ENCODE peak calls at places on chromosomes 1 and 21, in four cellular contexts. K is left ventricle myocardium inferior, S is cardiac muscle cell, J is A549. D is an unnamed sample.

GRCh38 chr1:236253918-236254637 is 27.7 kb downstream of the ERO1B start:
- DNase-seq in K (no peak), S (no peak), J (no peak), D (no peak)

GRCh38 chr1:35886606-35887431 is 3.8 kb downstream of the AGO1 start:
- DNase-seq in K (no peak), S (peak), J (no peak), D (no peak)

GRCh38 chr1:156591432-156592157 is at the start of gene NAXE:
- DNase-seq in K (peak), S (peak), J (peak), D (peak)

GRCh38 chr1:230313453-230314141 is 112.5 kb downstream of the PGBD5 start:
- DNase-seq in K (no peak), S (no peak), J (no peak), D (no peak)

GRCh38 chr1:108075055-108075454 is 110.1 kb upstream of the VAV3 start:
- DNase-seq in K (no peak), S (no peak), J (no peak), D (no peak)

GRCh38 chr21:27036736-27037301 is 69.9 kb upstream of the ADAMTS5 start:
- DNase-seq in K (no peak), S (no peak), J (no peak), D (no peak)

GRCh38 chr1:225813250-225813964 is 3.5 kb downstream of the EPHX1 start:
- DNase-seq in K (peak), S (peak), J (peak), D (no peak)

GRCh38 chr1:30383131-30383793 is 340.1 kb downstream of the MATN1 start:
- DNase-seq in K (no peak), S (peak), J (no peak), D (peak)

GRCh38 chr1:65509912-65510680 is 89.6 kb downstream of the LEPR start:
- DNase-seq in K (no peak), S (peak), J (no peak), D (peak)

GRCh38 chr1:173341307-173341706 is 134.2 kb upstream of the TNFSF4 start:
- DNase-seq in K (no peak), S (peak), J (no peak), D (peak)

GRCh38 chr21:43305811-43306311 is 121.1 kb downstream of the SIK1 start:
- DNase-seq in K (peak), S (no peak), J (no peak), D (no peak)

GRCh38 chr1:10152709-10153284 is 57.6 kb upstream of the KIF1B start:
- DNase-seq in K (no peak), S (peak), J (peak), D (peak)

GRCh38 chr1:70714149-70714548 is 303.1 kb downstream of the CTH start:
- DNase-seq in K (no peak), S (no peak), J (no peak), D (no peak)

GRCh38 chr21:36479415-36480402 is at the start of gene CLDN14:
- DNase-seq in K (peak), S (no peak), J (no peak), D (no peak)

GRCh38 chr1:93988634-93989350 is 79.6 kb upstream of the GCLM start:
- DNase-seq in K (no peak), S (peak), J (no peak), D (peak)

GRCh38 chr1:41901551-41901950 is 17.2 kb downstream of the HIVEP3 start:
- DNase-seq in K (no peak), S (no peak), J (no peak), D (no peak)

GRCh38 chr1:151003175-151003574 is 3.5 kb downstream of the MINDY1 start:
- DNase-seq in K (no peak), S (no peak), J (no peak), D (no peak)
- H3K4me3 ChIP-seq in K (peak), S (no peak), J (no peak), D (no peak)

DNA sequence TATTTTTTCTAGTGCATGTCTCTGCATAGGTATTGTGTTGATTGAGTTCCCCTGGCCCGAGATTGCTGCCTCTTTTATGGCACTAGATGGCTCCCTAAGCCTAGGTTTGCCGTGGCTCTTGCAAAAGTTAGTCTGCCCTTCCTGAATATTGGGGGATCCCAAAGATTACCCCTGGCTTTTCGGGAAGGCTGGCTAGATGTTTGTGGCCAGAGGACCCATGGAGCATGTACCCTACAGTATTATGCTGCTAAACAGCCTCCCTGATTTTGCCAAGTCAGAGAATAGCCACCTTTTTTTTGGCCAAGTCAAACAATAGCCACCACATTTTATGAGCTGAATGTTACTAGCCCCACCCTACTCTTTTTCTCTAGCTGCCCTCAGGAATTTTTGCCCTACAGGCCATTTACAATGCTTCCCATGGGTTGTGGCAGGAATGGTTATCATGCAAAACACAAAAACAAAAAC is 343.2 kb downstream of the OLFM3 start:
- DNase-seq in K (no peak), S (peak), J (no peak), D (peak)
- TF ChIP-seq CTCF in K (peak), S (peak), J (no peak), D (peak)

GRCh38 chr1:1020415-1021009 is 592 bp downstream of the AGRN start:
- DNase-seq in K (no peak), S (no peak), J (no peak), D (no peak)

GRCh38 chr1:1021010-1021845 is 1.3 kb downstream of the AGRN start:
- DNase-seq in K (peak), S (peak), J (no peak), D (peak)

GRCh38 chr1:1021860-1022259 is 1.9 kb downstream of the AGRN start:
- DNase-seq in K (no peak), S (no peak), J (no peak), D (no peak)

GRCh38 chr1:1019122-1019999 is 559 bp upstream of the AGRN start:
- DNase-seq in K (peak), S (peak), J (no peak), D (peak)

DNA sequence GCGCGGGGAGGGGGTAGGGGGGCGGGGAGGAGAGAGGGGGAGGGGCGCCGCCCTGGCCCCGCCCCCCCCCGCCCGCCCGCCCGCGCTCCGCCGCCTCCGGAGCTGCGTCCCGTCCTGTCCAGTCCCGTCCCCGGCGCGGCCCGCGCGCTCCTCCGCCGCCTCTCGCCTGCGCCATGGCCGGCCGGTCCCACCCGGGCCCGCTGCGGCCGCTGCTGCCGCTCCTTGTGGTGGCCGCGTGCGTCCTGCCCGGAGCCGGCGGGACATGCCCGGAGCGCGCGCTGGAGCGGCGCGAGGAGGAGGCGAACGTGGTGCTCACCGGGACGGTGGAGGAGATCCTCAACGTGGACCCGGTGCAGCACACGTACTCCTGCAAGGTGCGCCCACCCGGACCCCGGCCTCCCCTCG is at the start of gene AGRN:
- DNase-seq in K (no peak), S (no peak), J (no peak), D (peak)
- H3K4me3 ChIP-seq in K (peak), S (peak), J (peak), D (peak)

GRCh38 chr21:25878334-25878733 is 143.6 kb downstream of the GABPA start:
- DNase-seq in K (no peak), S (peak), J (no peak), D (no peak)

GRCh38 chr21:25881524-25882376 is 147.0 kb downstream of the GABPA start:
- DNase-seq in K (peak), S (peak), J (peak), D (peak)

GRCh38 chr21:25879203-25879602 is 144.4 kb downstream of the GABPA start:
- DNase-seq in K (no peak), S (no peak), J (no peak), D (no peak)
- TF ChIP-seq CTCF in K (no peak), S (no peak), J (no peak), D (no peak)

DNA sequence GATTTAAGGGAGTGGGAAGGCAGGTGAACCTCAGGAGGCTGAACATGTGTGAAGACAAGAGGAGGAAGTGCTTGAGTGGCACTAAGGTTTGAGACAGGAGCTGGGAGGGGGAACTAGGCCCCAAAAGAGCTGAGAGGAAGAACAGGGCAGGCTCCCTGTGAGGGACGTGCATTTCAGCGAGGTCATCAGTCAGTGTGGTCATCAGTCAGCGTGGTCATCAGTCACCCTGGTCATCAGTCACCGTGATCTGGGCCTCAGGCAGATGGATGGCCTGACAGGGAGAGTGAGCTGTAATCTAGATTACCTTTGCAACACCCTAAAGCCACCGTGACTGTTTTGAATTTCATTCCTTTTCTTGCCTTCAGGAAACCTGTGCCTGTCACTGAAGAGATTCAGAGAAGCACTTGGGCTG is 29.1 kb downstream of the VTCN1 start:
- DNase-seq in K (no peak), S (no peak), J (no peak), D (no peak)
- H3K4me3 ChIP-seq in K (no peak), S (no peak), J (no peak), D (no peak)

DNA sequence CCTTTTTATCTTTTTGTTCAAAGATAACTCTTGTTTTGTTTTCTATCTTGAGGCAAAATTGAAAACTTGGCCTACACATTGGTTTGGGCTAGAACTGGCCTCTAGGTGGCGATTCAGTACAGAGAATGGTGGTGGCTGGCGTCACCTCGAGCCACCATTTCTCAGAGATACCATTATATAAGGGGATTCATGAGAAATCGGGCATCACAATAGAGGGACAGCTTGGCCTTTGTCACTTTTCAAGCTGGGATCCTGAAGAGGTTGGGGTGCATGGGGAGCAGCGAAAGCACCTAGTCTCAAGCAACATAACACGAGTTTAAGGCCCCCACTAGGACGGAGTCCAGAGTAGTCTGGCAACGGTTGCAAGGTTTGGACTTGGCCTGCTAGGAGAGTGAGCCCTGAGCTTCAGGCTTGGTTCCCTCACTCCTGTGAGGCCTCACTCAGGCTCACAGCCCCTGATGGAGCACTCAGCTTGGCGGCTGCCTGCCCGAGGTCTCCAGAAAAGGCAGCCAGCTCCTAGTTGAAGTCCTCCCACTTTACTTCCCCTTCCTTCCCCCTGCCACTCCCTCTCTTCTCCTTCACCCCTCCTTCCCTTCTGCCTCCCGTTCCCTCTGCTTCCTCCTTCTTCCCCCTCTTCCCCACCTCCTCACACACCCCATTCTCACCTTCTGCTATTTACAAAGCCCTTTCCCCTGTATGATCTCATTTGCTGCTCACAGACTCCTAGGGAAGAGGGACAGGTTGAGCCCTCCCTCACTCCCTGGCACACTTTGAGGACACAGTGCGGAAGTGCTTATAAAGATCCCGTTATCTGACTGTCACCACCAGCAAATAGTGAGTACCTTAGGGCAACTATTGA is 67.8 kb downstream of the LRIG2 start:
- DNase-seq in K (peak), S (peak), J (peak), D (peak)
- TF ChIP-seq CTCF in K (peak), S (peak), J (peak), D (peak)

GRCh38 chr1:26277719-26278118 is 2.2 kb upstream of the SH3BGRL3 start:
- DNase-seq in K (no peak), S (no peak), J (no peak), D (no peak)
- H3K4me3 ChIP-seq in K (no peak), S (no peak), J (no peak), D (no peak)

GRCh38 chr1:59775480-59775879 is 39.3 kb upstream of the HOOK1 start:
- DNase-seq in K (no peak), S (no peak), J (no peak), D (no peak)

GRCh38 chr1:59776960-59777852 is 37.5 kb upstream of the HOOK1 start:
- DNase-seq in K (no peak), S (peak), J (no peak), D (peak)

GRCh38 chr1:59779949-59780348 is 34.8 kb upstream of the HOOK1 start:
- DNase-seq in K (no peak), S (no peak), J (no peak), D (no peak)
- TF ChIP-seq CTCF in K (peak), S (no peak), J (no peak), D (no peak)

GRCh38 chr1:169487153-169487552 is 1.4 kb upstream of the SLC19A2 start:
- DNase-seq in K (no peak), S (no peak), J (no peak), D (no peak)
- H3K4me3 ChIP-seq in K (peak), S (peak), J (no peak), D (no peak)

D was measured in foreskin fibroblast.